ENCODE peak calls at places on chromosomes 16 and 17, in six cellular contexts. A is HCT116, B is GM13976, Q is cardiac muscle cell, K is left ventricle myocardium inferior, T is astrocyte of the spinal cord. W is an unnamed sample.

GRCh38 chr16:84423416-84423837 is 55.1 kb downstream of the ATP2C2 start:
- DNase-seq in Q (no peak), B (peak), K (no peak), A (peak), T (peak), W (peak)

GRCh38 chr16:10410469-10410868 is 24.6 kb downstream of the ATF7IP2 start:
- DNase-seq in Q (no peak), K (no peak), A (no peak), T (no peak), B (no peak), W (no peak)

GRCh38 chr16:75620326-75621169 is 2.5 kb downstream of the ADAT1 start:
- DNase-seq in T (no peak), A (no peak), Q (no peak), B (no peak), K (no peak), W (no peak)

GRCh38 chr17:9199474-9200196 is 178.3 kb downstream of the NTN1 start:
- DNase-seq in Q (no peak), B (no peak), K (peak), A (no peak), T (no peak), W (peak)

GRCh38 chr16:23562505-23562904 is 5.0 kb downstream of the UBFD1 start:
- DNase-seq in T (no peak), A (no peak), Q (no peak), B (no peak), K (no peak), W (no peak)

GRCh38 chr16:68737730-68738590 is 868 bp downstream of the CDH1 start:
- DNase-seq in B (no peak), A (no peak), K (no peak), Q (peak), T (no peak), W (no peak)

GRCh38 chr17:43976956-43977837 is 23.5 kb upstream of the PYY start:
- DNase-seq in T (no peak), B (no peak), K (no peak), A (no peak), Q (no peak), W (peak)

GRCh38 chr17:62616993-62617893 is 10.2 kb upstream of the MRC2 start:
- DNase-seq in K (no peak), B (no peak), Q (peak), T (peak), A (no peak), W (no peak)

GRCh38 chr16:4316103-4316731 is 350 bp downstream of the GLIS2 start:
- DNase-seq in B (no peak), K (no peak), Q (peak), A (no peak), T (peak), W (no peak)

GRCh38 chr16:70529051-70529777 is 5.6 kb downstream of the SF3B3 start:
- DNase-seq in Q (no peak), B (peak), K (no peak), T (peak), A (peak), W (no peak)

GRCh38 chr17:77666480-77666879 is 292.0 kb upstream of the TNRC6C start:
- DNase-seq in T (no peak), Q (no peak), B (no peak), K (no peak), A (no peak), W (peak)

GRCh38 chr17:38749222-38750043 is 1.3 kb upstream of the PCGF2 start:
- DNase-seq in K (peak), Q (peak), A (peak), T (peak), B (peak), W (no peak)

GRCh38 chr16:25174285-25174684 is 42.5 kb upstream of the AQP8 start:
- DNase-seq in T (no peak), Q (no peak), A (no peak), B (no peak), K (no peak), W (no peak)

GRCh38 chr17:37791434-37791833 is 46.6 kb upstream of the HNF1B start:
- DNase-seq in K (no peak), T (no peak), A (no peak), B (peak), Q (no peak), W (no peak)

GRCh38 chr17:82299452-82299851 is 18.0 kb downstream of the CD7 start:
- DNase-seq in B (no peak), Q (no peak), K (no peak), T (no peak), A (no peak), W (no peak)

GRCh38 chr17:82296511-82297279 is 20.7 kb downstream of the CD7 start:
- DNase-seq in K (no peak), Q (no peak), B (no peak), T (no peak), A (no peak), W (no peak)

GRCh38 chr17:82297280-82297803 is 20.1 kb downstream of the CD7 start:
- DNase-seq in Q (no peak), B (peak), T (peak), A (no peak), K (peak), W (no peak)

GRCh38 chr17:82298538-82299421 is 18.6 kb downstream of the CD7 start:
- DNase-seq in B (no peak), A (no peak), K (no peak), T (no peak), Q (no peak), W (no peak)

GRCh38 chr17:82297804-82298537 is 19.4 kb downstream of the CD7 start:
- DNase-seq in B (peak), A (no peak), K (peak), T (peak), Q (no peak), W (peak)
- TF ChIP-seq CTCF in B (no peak), A (no peak), K (no peak), T (no peak), Q (peak), W (no peak)

DNA sequence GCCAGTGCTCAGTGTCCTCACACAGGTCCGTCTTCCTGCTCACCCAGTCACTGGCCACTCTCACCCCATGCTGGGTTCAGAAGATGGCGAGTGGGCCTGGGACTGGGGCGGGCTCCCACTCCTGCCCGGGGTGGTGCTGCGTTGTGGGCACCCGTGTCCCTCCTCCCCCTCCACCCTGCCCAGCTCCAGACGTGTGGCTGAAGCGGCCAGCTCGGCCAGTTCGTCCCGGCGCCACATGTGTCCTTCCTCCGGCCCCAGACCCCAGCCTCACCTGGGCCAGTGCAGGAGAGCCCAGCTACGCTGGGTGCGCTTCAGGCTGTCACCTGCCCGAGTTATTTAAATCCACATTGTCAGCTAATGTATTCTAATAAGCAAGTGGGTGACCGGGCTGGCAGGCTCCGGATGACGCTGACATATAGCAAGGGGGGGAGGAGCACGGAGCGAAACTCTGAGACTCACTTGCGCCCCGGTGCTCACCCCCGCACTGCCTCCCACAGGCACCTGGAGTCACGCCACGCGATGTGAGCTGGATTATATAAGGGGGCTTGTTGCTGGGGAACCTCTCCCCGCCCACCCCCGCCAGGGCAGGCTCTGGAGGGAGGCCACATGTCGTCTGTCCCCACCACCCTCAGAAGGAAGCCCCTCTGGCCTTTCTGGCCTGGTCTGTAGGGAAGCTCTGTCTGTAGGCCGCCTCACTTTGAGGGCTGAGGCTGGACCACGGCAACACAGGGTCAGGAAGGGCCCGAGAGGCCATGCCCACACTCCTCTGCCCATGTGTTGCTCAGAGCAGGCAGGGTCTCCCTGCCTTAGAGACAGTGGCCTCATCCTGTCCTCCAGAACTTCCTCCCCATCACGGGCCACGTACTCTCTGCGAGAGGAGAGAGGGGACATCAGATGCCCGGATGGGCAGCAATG is 7.1 kb upstream of the BAIAP2 start:
- DNase-seq in A (no peak), B (no peak), T (no peak), Q (no peak), K (no peak), W (no peak)
- TF ChIP-seq CTCF in A (no peak), B (no peak), T (no peak), Q (no peak), K (no peak), W (no peak)

GRCh38 chr16:733382-734207 is 6.7 kb downstream of the HAGHL start:
- DNase-seq in Q (peak), T (no peak), A (no peak), B (no peak), K (no peak), W (peak)
- TF ChIP-seq CTCF in Q (peak), T (peak), A (peak), B (peak), K (peak), W (peak)

DNA sequence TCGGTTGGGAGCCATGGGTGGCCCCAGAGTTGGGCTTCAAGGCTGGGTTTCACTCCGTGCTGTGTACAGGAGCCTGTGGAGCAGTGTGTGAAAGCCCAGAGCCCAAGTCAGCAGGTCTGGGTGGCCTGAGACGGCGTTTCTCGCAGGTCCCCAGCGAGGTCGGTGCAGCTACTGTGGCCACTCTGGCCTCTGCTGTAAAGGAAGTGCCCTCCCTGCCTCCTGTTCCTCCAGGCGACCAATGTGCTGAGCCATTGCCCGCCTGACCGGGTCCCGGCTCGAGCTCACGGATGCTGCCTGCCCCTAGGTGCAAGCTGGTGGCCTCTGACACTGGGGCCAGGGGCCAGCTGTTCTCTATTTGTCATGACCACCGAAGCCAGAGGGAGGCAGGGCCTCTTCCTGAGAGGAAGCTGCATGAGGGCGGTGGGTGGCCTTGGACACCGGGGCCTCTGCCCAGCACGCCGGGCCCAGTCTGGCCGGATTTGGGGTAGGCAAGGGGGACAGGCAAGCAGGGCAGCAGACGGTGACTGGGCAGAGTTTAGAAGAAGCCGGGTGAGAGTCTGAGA is 170.9 kb downstream of the IRF8 start:
- DNase-seq in B (no peak), A (no peak), Q (no peak), T (no peak), K (no peak), W (peak)
- TF ChIP-seq CTCF in B (no peak), A (no peak), Q (no peak), T (no peak), K (no peak), W (no peak)